ENCODE peak calls at places on chromosomes 6 and 20, in nine cellular contexts. One of them, this sample, is unnamed.

GRCh38 chr6:90403489-90404381 is 107.1 kb upstream of the BACH2 start:
- DNase-seq in NCI-H774: no peak
- DNase-seq in dermis microvascular lymphatic vessel endothelial cell: no peak
- DNase-seq in left ventricle myocardium inferior: peak
- DNase-seq in activated CD4-positive, CD25-positive, alpha-beta regulatory T cell: no peak
- DNase-seq in AG08395: peak
- DNase-seq in RKO: no peak
- DNase-seq in NCI-H82: no peak
- DNase-seq in progenitor cell of endocrine pancreas: no peak
- DNase-seq in this sample: no peak

GRCh38 chr6:21924002-21924401 is 330.5 kb downstream of the SOX4 start:
- DNase-seq in NCI-H774: no peak
- DNase-seq in dermis microvascular lymphatic vessel endothelial cell: no peak
- DNase-seq in left ventricle myocardium inferior: no peak
- DNase-seq in activated CD4-positive, CD25-positive, alpha-beta regulatory T cell: no peak
- DNase-seq in AG08395: no peak
- DNase-seq in RKO: no peak
- DNase-seq in NCI-H82: no peak
- DNase-seq in progenitor cell of endocrine pancreas: no peak
- DNase-seq in this sample: no peak

GRCh38 chr20:33917813-33918525 is 75.7 kb upstream of the RALY start:
- DNase-seq in NCI-H774: no peak
- DNase-seq in dermis microvascular lymphatic vessel endothelial cell: no peak
- DNase-seq in left ventricle myocardium inferior: no peak
- DNase-seq in activated CD4-positive, CD25-positive, alpha-beta regulatory T cell: no peak
- DNase-seq in AG08395: no peak
- DNase-seq in RKO: no peak
- DNase-seq in NCI-H82: peak
- DNase-seq in progenitor cell of endocrine pancreas: no peak
- DNase-seq in this sample: no peak

GRCh38 chr6:46925563-46926253 is 4.0 kb upstream of the ADGRF5 start:
- DNase-seq in NCI-H774: no peak
- DNase-seq in dermis microvascular lymphatic vessel endothelial cell: peak
- DNase-seq in left ventricle myocardium inferior: no peak
- DNase-seq in activated CD4-positive, CD25-positive, alpha-beta regulatory T cell: no peak
- DNase-seq in AG08395: peak
- DNase-seq in RKO: peak
- DNase-seq in NCI-H82: no peak
- DNase-seq in progenitor cell of endocrine pancreas: no peak
- DNase-seq in this sample: no peak

GRCh38 chr6:7406743-7407142 is 17.1 kb downstream of the RIOK1 start:
- DNase-seq in NCI-H774: no peak
- DNase-seq in dermis microvascular lymphatic vessel endothelial cell: no peak
- DNase-seq in left ventricle myocardium inferior: no peak
- DNase-seq in activated CD4-positive, CD25-positive, alpha-beta regulatory T cell: no peak
- DNase-seq in AG08395: no peak
- DNase-seq in RKO: no peak
- DNase-seq in NCI-H82: no peak
- DNase-seq in progenitor cell of endocrine pancreas: no peak
- DNase-seq in this sample: no peak

GRCh38 chr6:163170294-163170883 is 244.1 kb upstream of the QKI start:
- DNase-seq in NCI-H774: no peak
- DNase-seq in dermis microvascular lymphatic vessel endothelial cell: peak
- DNase-seq in left ventricle myocardium inferior: no peak
- DNase-seq in activated CD4-positive, CD25-positive, alpha-beta regulatory T cell: no peak
- DNase-seq in AG08395: no peak
- DNase-seq in RKO: no peak
- DNase-seq in NCI-H82: peak
- DNase-seq in progenitor cell of endocrine pancreas: no peak
- DNase-seq in this sample: no peak

GRCh38 chr6:27864906-27865883 is 47.0 kb downstream of the OR2B2 start:
- DNase-seq in NCI-H774: peak
- DNase-seq in dermis microvascular lymphatic vessel endothelial cell: peak
- DNase-seq in left ventricle myocardium inferior: peak
- DNase-seq in activated CD4-positive, CD25-positive, alpha-beta regulatory T cell: no peak
- DNase-seq in AG08395: peak
- DNase-seq in RKO: no peak
- DNase-seq in NCI-H82: peak
- DNase-seq in progenitor cell of endocrine pancreas: peak
- DNase-seq in this sample: peak

GRCh38 chr20:33790571-33790970 is 20.6 kb upstream of the CHMP4B start:
- DNase-seq in NCI-H774: no peak
- DNase-seq in dermis microvascular lymphatic vessel endothelial cell: no peak
- DNase-seq in left ventricle myocardium inferior: no peak
- DNase-seq in activated CD4-positive, CD25-positive, alpha-beta regulatory T cell: no peak
- DNase-seq in AG08395: no peak
- DNase-seq in RKO: no peak
- DNase-seq in NCI-H82: peak
- DNase-seq in progenitor cell of endocrine pancreas: no peak
- DNase-seq in this sample: no peak

GRCh38 chr6:66289889-66290288 is 582.9 kb upstream of the EYS start:
- DNase-seq in NCI-H774: no peak
- DNase-seq in dermis microvascular lymphatic vessel endothelial cell: no peak
- DNase-seq in left ventricle myocardium inferior: no peak
- DNase-seq in activated CD4-positive, CD25-positive, alpha-beta regulatory T cell: no peak
- DNase-seq in AG08395: no peak
- DNase-seq in RKO: no peak
- DNase-seq in NCI-H82: no peak
- DNase-seq in progenitor cell of endocrine pancreas: no peak
- DNase-seq in this sample: no peak

GRCh38 chr6:41937881-41938574 is 3.6 kb downstream of the CCND3 start:
- DNase-seq in NCI-H774: no peak
- DNase-seq in dermis microvascular lymphatic vessel endothelial cell: peak
- DNase-seq in left ventricle myocardium inferior: no peak
- DNase-seq in activated CD4-positive, CD25-positive, alpha-beta regulatory T cell: no peak
- DNase-seq in AG08395: no peak
- DNase-seq in RKO: no peak
- DNase-seq in NCI-H82: peak
- DNase-seq in progenitor cell of endocrine pancreas: no peak
- DNase-seq in this sample: no peak

GRCh38 chr6:134217110-134217509 is 100.8 kb downstream of the SGK1 start:
- DNase-seq in NCI-H774: no peak
- DNase-seq in dermis microvascular lymphatic vessel endothelial cell: no peak
- DNase-seq in left ventricle myocardium inferior: no peak
- DNase-seq in activated CD4-positive, CD25-positive, alpha-beta regulatory T cell: no peak
- DNase-seq in AG08395: peak
- DNase-seq in RKO: no peak
- DNase-seq in NCI-H82: no peak
- DNase-seq in progenitor cell of endocrine pancreas: no peak
- DNase-seq in this sample: no peak

GRCh38 chr6:147382945-147383554 is 125.4 kb upstream of the SAMD5 start:
- DNase-seq in NCI-H774: no peak
- DNase-seq in dermis microvascular lymphatic vessel endothelial cell: peak
- DNase-seq in left ventricle myocardium inferior: no peak
- DNase-seq in activated CD4-positive, CD25-positive, alpha-beta regulatory T cell: no peak
- DNase-seq in AG08395: peak
- DNase-seq in RKO: peak
- DNase-seq in NCI-H82: peak
- DNase-seq in progenitor cell of endocrine pancreas: no peak
- DNase-seq in this sample: peak

GRCh38 chr20:12482661-12483060 is 526.1 kb upstream of the SPTLC3 start:
- DNase-seq in NCI-H774: no peak
- DNase-seq in dermis microvascular lymphatic vessel endothelial cell: no peak
- DNase-seq in left ventricle myocardium inferior: no peak
- DNase-seq in activated CD4-positive, CD25-positive, alpha-beta regulatory T cell: no peak
- DNase-seq in AG08395: no peak
- DNase-seq in RKO: no peak
- DNase-seq in NCI-H82: no peak
- DNase-seq in progenitor cell of endocrine pancreas: no peak
- DNase-seq in this sample: no peak

GRCh38 chr6:35327349-35328027 is 14.9 kb upstream of the PPARD start:
- DNase-seq in NCI-H774: no peak
- DNase-seq in dermis microvascular lymphatic vessel endothelial cell: peak
- DNase-seq in left ventricle myocardium inferior: peak
- DNase-seq in activated CD4-positive, CD25-positive, alpha-beta regulatory T cell: peak
- DNase-seq in AG08395: peak
- DNase-seq in RKO: peak
- DNase-seq in NCI-H82: peak
- DNase-seq in progenitor cell of endocrine pancreas: peak
- DNase-seq in this sample: no peak

GRCh38 chr20:51440589-51440988 is 101.9 kb downstream of the NFATC2 start:
- DNase-seq in NCI-H774: no peak
- DNase-seq in dermis microvascular lymphatic vessel endothelial cell: no peak
- DNase-seq in left ventricle myocardium inferior: no peak
- DNase-seq in activated CD4-positive, CD25-positive, alpha-beta regulatory T cell: no peak
- DNase-seq in AG08395: no peak
- DNase-seq in RKO: no peak
- DNase-seq in NCI-H82: no peak
- DNase-seq in progenitor cell of endocrine pancreas: no peak
- DNase-seq in this sample: no peak

GRCh38 chr6:34149831-34150400 is 4.0 kb upstream of the GRM4 start:
- DNase-seq in NCI-H774: no peak
- DNase-seq in dermis microvascular lymphatic vessel endothelial cell: no peak
- DNase-seq in left ventricle myocardium inferior: no peak
- DNase-seq in activated CD4-positive, CD25-positive, alpha-beta regulatory T cell: no peak
- DNase-seq in AG08395: no peak
- DNase-seq in RKO: no peak
- DNase-seq in NCI-H82: no peak
- DNase-seq in progenitor cell of endocrine pancreas: no peak
- DNase-seq in this sample: no peak

GRCh38 chr6:124999105-124999764 is 37.0 kb downstream of the RNF217 start:
- DNase-seq in NCI-H774: no peak
- DNase-seq in dermis microvascular lymphatic vessel endothelial cell: peak
- DNase-seq in left ventricle myocardium inferior: no peak
- DNase-seq in activated CD4-positive, CD25-positive, alpha-beta regulatory T cell: no peak
- DNase-seq in AG08395: no peak
- DNase-seq in RKO: no peak
- DNase-seq in NCI-H82: no peak
- DNase-seq in progenitor cell of endocrine pancreas: no peak
- DNase-seq in this sample: no peak

GRCh38 chr6:44495036-44495901 is 107.8 kb downstream of the CDC5L start:
- DNase-seq in NCI-H774: no peak
- DNase-seq in dermis microvascular lymphatic vessel endothelial cell: peak
- DNase-seq in left ventricle myocardium inferior: no peak
- DNase-seq in activated CD4-positive, CD25-positive, alpha-beta regulatory T cell: no peak
- DNase-seq in AG08395: no peak
- DNase-seq in RKO: no peak
- DNase-seq in NCI-H82: no peak
- DNase-seq in progenitor cell of endocrine pancreas: no peak
- DNase-seq in this sample: no peak

GRCh38 chr6:46263709-46264091 is 92.9 kb upstream of the ENPP5 start:
- DNase-seq in NCI-H774: no peak
- DNase-seq in dermis microvascular lymphatic vessel endothelial cell: no peak
- DNase-seq in left ventricle myocardium inferior: no peak
- DNase-seq in activated CD4-positive, CD25-positive, alpha-beta regulatory T cell: no peak
- DNase-seq in AG08395: peak
- DNase-seq in RKO: no peak
- DNase-seq in NCI-H82: no peak
- DNase-seq in progenitor cell of endocrine pancreas: no peak
- DNase-seq in this sample: peak

GRCh38 chr6:71289039-71289801 is 609 bp downstream of the OGFRL1 start:
- DNase-seq in NCI-H774: peak
- DNase-seq in dermis microvascular lymphatic vessel endothelial cell: peak
- DNase-seq in left ventricle myocardium inferior: peak
- DNase-seq in activated CD4-positive, CD25-positive, alpha-beta regulatory T cell: no peak
- DNase-seq in AG08395: peak
- DNase-seq in RKO: peak
- DNase-seq in NCI-H82: peak
- DNase-seq in progenitor cell of endocrine pancreas: peak
- DNase-seq in this sample: no peak

GRCh38 chr20:1734269-1734858 is 76.8 kb upstream of the SIRPG start:
- DNase-seq in NCI-H774: no peak
- DNase-seq in dermis microvascular lymphatic vessel endothelial cell: peak
- DNase-seq in left ventricle myocardium inferior: no peak
- DNase-seq in activated CD4-positive, CD25-positive, alpha-beta regulatory T cell: no peak
- DNase-seq in AG08395: peak
- DNase-seq in RKO: peak
- DNase-seq in NCI-H82: peak
- DNase-seq in progenitor cell of endocrine pancreas: no peak
- DNase-seq in this sample: no peak

GRCh38 chr20:40982415-40983145 is 46.0 kb upstream of the TOP1 start:
- DNase-seq in NCI-H774: no peak
- DNase-seq in dermis microvascular lymphatic vessel endothelial cell: no peak
- DNase-seq in left ventricle myocardium inferior: no peak
- DNase-seq in activated CD4-positive, CD25-positive, alpha-beta regulatory T cell: no peak
- DNase-seq in AG08395: no peak
- DNase-seq in RKO: no peak
- DNase-seq in NCI-H82: no peak
- DNase-seq in progenitor cell of endocrine pancreas: no peak
- DNase-seq in this sample: no peak

GRCh38 chr6:170097505-170098427 is 193.1 kb downstream of the DLL1 start:
- DNase-seq in NCI-H774: no peak
- DNase-seq in dermis microvascular lymphatic vessel endothelial cell: no peak
- DNase-seq in left ventricle myocardium inferior: no peak
- DNase-seq in activated CD4-positive, CD25-positive, alpha-beta regulatory T cell: no peak
- DNase-seq in AG08395: no peak
- DNase-seq in RKO: no peak
- DNase-seq in NCI-H82: no peak
- DNase-seq in progenitor cell of endocrine pancreas: no peak
- DNase-seq in this sample: no peak

This sample was measured in glomerular endothelial cell.